ENCODE peak calls at places on chromosomes 6 and 20, in six cellular contexts. K, H, B, D, S and V are unnamed samples. For H3K4me1 and H3K9me3, the result is how much of the 10 kb centered on the place peaks cover.

GRCh38 chr6:168648240-168648639 is 207.3 kb downstream of the SMOC2 start:
- DNase-seq in K (no peak), H (no peak), B (no peak), D (no peak), S (no peak), V (no peak)

GRCh38 chr6:46555129-46555528 is 63.9 kb upstream of the RCAN2 start:
- DNase-seq in K (no peak), H (no peak), B (no peak), D (no peak), S (no peak), V (no peak)

GRCh38 chr20:855466-856360 is 22.2 kb downstream of the FAM110A start:
- DNase-seq in K (no peak), H (no peak), B (no peak), D (no peak), S (no peak), V (no peak)

GRCh38 chr6:32845381-32845884 is 1.6 kb upstream of the PSMB8 start:
- DNase-seq in K (peak), H (no peak), B (no peak), D (peak), S (no peak), V (no peak)

GRCh38 chr6:18515767-18516166 is 128.6 kb downstream of the RNF144B start:
- DNase-seq in K (no peak), H (no peak), B (no peak), D (no peak), S (no peak), V (no peak)

GRCh38 chr6:11731423-11731822 is 47.2 kb downstream of the ADTRP start:
- DNase-seq in K (no peak), H (no peak), B (no peak), D (no peak), S (no peak), V (no peak)

GRCh38 chr6:168107191-168107940 is 28.4 kb upstream of the FRMD1 start:
- DNase-seq in K (no peak), H (no peak), B (no peak), D (no peak), S (no peak), V (peak)

GRCh38 chr20:58981564-58982364 is 708 bp downstream of the NELFCD start:
- DNase-seq in K (no peak), H (peak), B (no peak), D (no peak), S (peak), V (no peak)

GRCh38 chr6:4953440-4953839 is 50.4 kb downstream of the RPP40 start:
- DNase-seq in K (no peak), H (no peak), B (no peak), D (no peak), S (no peak), V (no peak)

GRCh38 chr6:117776441-117776840 is 101.2 kb downstream of the NUS1 start:
- DNase-seq in K (no peak), H (peak), B (no peak), D (no peak), S (no peak), V (no peak)

GRCh38 chr20:23774081-23774480 is 23.3 kb upstream of the CST1 start:
- DNase-seq in K (no peak), H (no peak), B (no peak), D (no peak), S (no peak), V (no peak)

GRCh38 chr20:59772931-59773913 is 160.2 kb downstream of the SYCP2 start:
- DNase-seq in K (peak), H (no peak), B (no peak), D (no peak), S (no peak), V (no peak)

GRCh38 chr6:37134622-37135191 is 35.2 kb upstream of the PIM1 start:
- DNase-seq in K (peak), H (peak), B (peak), D (no peak), S (no peak), V (no peak)

GRCh38 chr20:37071481-37071911 is 24.3 kb downstream of the RBL1 start:
- DNase-seq in K (no peak), H (peak), B (no peak), D (no peak), S (no peak), V (no peak)

GRCh38 chr6:157223021-157223430 is 100.3 kb downstream of the TMEM242 start:
- DNase-seq in K (no peak), H (no peak), B (no peak), D (no peak), S (no peak), V (no peak)

GRCh38 chr6:110710115-110710514 is 105.2 kb downstream of the CDK19 start:
- DNase-seq in K (no peak), H (no peak), B (no peak), D (no peak), S (no peak), V (no peak)

GRCh38 chr20:49976542-49976941 is 6.2 kb upstream of the SNAI1 start:
- DNase-seq in K (no peak), H (peak), B (no peak), D (no peak), S (no peak), V (no peak)

GRCh38 chr6:42453649-42454427 is 2.1 kb upstream of the TRERF1 start:
- DNase-seq in K (peak), H (peak), B (peak), D (peak), S (peak), V (peak)

GRCh38 chr6:152118678-152119077 is 311.2 kb downstream of the ESR1 start:
- DNase-seq in K (no peak), H (no peak), B (no peak), D (no peak), S (no peak), V (no peak)

DNA sequence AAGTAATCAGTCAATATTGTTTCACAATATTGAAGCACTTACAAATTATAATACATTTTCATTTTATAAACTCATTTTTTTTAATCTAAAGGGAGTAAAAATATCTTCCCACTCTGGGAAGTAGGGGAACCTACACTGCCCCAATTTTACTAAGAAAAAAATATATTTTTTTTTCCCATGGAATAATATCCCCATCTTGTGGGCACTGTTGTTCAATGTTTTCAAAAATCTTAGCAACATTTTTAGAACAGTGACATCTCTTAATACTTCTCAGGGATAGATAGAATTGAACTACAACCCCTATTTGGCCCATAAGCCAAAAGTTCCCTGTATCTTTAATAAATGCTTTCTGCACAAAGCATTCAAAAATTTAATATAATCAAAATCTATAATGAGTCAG is 42.9 kb downstream of the ARHGAP18 start:
- DNase-seq in K (no peak), H (no peak), B (no peak), D (no peak), S (no peak), V (no peak)
- TF ChIP-seq POLR2A in K (no peak), H (no peak), B (no peak), D (no peak), S (no peak), V (no peak)

GRCh38 chr6:56047931-56048520 is 172.6 kb upstream of the BMP5 start:
- DNase-seq in K (no peak), H (no peak), B (no peak), D (no peak), S (no peak), V (no peak)

GRCh38 chr6:56043761-56044160 is 168.4 kb upstream of the BMP5 start:
- DNase-seq in K (no peak), H (no peak), B (no peak), D (no peak), S (no peak), V (no peak)

GRCh38 chr6:56048601-56049000 is 173.2 kb upstream of the BMP5 start:
- DNase-seq in K (no peak), H (no peak), B (no peak), D (no peak), S (no peak), V (no peak)

GRCh38 chr6:56043076-56043475 is 167.7 kb upstream of the BMP5 start:
- DNase-seq in K (no peak), H (no peak), B (no peak), D (no peak), S (no peak), V (no peak)

DNA sequence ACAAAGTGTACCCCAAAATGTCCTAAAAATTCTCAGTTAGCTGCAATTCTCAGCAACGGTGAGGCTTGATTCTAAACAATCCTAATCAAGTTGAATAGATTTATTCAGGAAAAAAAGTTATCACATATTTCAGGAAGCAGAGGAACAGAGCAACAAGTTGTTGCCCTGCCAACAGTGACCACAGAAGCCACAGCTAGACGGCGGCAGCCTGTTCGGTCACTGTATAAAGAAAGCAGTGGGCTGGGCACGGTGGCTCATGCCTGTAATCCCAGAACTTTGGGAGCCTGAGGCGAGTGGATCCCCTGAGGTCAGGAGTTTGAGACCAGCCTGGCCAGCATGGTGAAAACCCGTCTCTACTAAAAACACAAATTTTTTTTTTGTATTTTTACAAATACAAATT is 171.2 kb upstream of the BMP5 start:
- DNase-seq in K (peak), H (peak), B (peak), D (peak), S (no peak), V (no peak)
- H3K4me1 ChIP-seq in K (under half), H (under half), B (under half), D (under half), S (under half), V (under half)

DNA sequence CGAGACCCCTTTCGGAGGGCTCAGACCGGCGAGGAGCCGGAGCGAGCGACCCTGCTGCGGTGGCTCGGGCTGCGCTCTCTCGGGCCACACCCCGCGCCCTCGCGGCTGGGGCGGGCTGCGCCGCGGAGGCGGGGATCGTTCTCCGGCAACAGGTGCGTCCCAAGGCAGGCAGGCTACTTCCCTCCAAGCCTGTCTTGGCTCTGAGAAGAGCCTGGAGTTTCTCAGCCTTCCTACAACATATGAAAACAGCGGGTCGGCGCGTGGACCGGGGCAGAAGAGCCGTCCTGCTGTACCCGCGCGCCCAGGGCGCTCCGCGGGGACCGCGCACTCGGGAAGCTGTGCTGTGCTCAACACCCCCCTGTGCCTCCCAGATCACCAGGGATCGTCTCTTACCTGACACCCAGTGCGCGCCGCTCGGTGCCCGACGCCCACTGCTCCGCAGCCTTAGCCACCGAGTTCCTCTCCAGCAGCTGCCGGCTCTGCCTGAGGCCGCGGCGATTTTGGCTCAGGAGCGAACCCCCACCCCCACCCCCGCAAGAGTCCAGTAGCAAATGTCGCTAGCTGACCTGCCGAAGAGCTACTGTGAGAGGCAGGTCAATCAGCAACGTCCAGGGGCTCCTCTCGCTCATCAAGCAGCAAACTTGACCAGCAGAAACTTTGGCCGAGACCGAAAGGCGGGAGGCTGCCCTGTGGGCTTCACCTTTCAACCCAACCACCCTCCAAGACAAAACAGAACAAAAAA is 3.7 kb upstream of the OLIG3 start:
- DNase-seq in K (no peak), H (no peak), B (no peak), D (no peak), S (peak), V (no peak)
- H3K9me3 ChIP-seq in K (under half), H (under half), B (under half), D (under half), S (under half), V (under half)

GRCh38 chr20:20089018-20089417 is 36.7 kb downstream of the CFAP61 start:
- DNase-seq in K (no peak), H (no peak), B (no peak), D (peak), S (no peak), V (no peak)
- TF ChIP-seq POLR2A in K (no peak), H (no peak), B (no peak), D (peak), S (no peak), V (no peak)

GRCh38 chr20:2122921-2123320 is 21.3 kb downstream of the STK35 start:
- DNase-seq in K (no peak), H (peak), B (no peak), D (peak), S (no peak), V (no peak)

GRCh38 chr20:2116170-2116940 is 14.7 kb downstream of the STK35 start:
- DNase-seq in K (no peak), H (no peak), B (no peak), D (no peak), S (no peak), V (no peak)

GRCh38 chr20:2114560-2114959 is 12.9 kb downstream of the STK35 start:
- DNase-seq in K (no peak), H (no peak), B (no peak), D (no peak), S (no peak), V (no peak)

GRCh38 chr20:2114990-2115681 is 13.5 kb downstream of the STK35 start:
- DNase-seq in K (no peak), H (peak), B (peak), D (peak), S (no peak), V (peak)

DNA sequence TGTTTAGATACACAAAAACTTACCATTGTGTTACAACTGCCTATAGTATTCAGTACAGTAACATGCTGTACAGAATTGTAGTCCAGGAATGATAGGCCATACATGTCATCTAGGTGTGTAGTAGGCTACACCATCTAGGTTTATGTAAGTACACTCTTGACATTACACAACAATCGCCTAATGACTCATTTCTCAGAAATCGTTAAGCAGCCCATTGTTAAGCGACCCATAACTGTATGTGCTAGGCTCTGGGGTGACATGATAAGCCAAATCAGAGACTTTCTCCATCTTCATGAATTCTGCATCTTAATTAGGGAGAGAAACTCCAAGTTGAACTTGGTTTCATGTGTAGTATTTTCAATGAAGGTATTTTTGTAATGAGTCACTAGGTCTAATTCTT is 17.2 kb downstream of the STK35 start:
- DNase-seq in K (no peak), H (no peak), B (no peak), D (no peak), S (no peak), V (no peak)
- H3K4me1 ChIP-seq in K (under half), H (under half), B (under half), D (under half), S (under half), V (under half)

DNA sequence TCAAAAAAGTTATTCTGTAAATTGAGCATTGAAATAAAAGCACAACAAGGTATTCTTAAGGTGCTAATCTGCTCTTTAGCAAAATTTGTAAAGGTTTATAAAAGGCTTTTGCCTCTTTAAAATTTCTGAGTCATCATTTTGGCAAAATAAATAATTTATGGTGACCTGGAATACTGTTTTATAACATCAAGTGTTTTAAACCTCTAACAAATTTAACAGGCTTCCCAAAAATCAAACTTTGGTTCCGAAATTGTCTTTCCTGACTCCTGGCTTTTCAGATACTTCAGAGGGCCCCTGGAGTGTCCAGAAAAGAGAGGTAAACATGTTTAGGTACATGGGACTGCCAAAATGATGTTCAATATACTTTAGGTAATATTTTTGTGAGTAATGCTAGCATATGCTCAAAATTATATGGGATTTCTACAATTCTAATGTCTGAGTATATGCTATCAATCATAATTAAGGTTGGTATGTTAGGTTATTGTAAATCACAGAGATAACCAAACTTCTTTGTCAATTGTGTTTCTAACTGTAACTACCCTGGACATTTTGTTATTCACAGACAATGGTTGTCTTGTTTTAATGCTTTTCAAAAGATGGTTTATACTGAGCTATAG is 160.3 kb upstream of the OLIG3 start:
- DNase-seq in K (no peak), H (no peak), B (no peak), D (no peak), S (no peak), V (no peak)
- H3K9me3 ChIP-seq in K (under half), H (under half), B (under half), D (under half), S (under half), V (under half)

GRCh38 chr6:7164536-7165001 is 56.8 kb downstream of the RREB1 start:
- DNase-seq in K (no peak), H (no peak), B (no peak), D (no peak), S (no peak), V (no peak)
- TF ChIP-seq POLR2A in K (no peak), H (no peak), B (no peak), D (no peak), S (no peak), V (no peak)

DNA sequence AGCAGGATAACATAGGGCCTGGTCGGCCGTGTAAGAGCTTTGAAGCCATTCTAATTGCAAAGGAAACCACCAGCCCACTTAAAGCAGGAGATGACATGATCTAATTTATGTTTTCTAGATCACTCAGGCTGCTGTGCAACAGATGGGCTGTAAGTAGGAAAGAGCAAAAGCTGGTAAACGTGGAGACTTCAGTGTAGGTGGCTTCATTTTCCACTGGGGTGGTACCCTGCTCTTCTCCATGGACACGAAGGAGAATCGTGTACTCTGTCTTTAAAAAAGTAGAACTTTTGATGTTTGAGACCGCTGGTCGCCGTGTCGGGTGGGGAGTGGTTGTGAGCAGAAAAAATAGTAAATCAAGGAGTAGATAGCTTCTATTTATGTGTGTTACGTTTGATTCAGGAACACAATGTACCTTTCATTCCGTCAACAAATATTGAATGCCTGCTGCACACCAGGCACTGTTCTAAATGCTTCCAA is 6.4 kb downstream of the CASS4 start:
- DNase-seq in K (no peak), H (no peak), B (no peak), D (no peak), S (no peak), V (no peak)
- H3K4me1 ChIP-seq in K (under half), H (under half), B (under half), D (under half), S (under half), V (under half)

DNA sequence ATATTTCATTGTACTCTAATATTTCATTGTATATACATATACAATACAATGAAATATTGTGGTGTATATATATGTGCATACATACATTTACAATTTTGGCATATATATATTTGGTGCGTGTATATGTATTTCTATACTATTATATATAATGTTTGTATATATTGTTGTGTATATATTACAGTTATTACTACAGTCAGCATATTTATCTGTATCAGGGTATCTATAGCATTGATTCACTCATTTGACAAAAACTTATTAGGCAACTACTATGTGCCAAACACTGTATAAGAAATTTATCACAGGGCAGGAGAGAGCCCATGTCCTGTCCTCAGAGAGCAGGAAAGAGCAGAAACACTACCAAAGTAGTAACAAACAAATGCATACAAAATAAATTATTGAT is 910.6 kb downstream of the QKI start:
- DNase-seq in K (no peak), H (no peak), B (no peak), D (no peak), S (no peak), V (no peak)
- H3K9me3 ChIP-seq in K (under half), H (under half), B (under half), D (under half), S (under half), V (under half)